ENCODE peak calls at places on chromosome 17, in seven cellular contexts. F is HFF-Myc, K is fibroblast of mammary gland, A is cardiac muscle cell, R is neural progenitor cell, X is ascending aorta, C is AG10803. N is an unnamed sample.

GRCh38 chr17:32350662-32351418 is 883 bp downstream of the ZNF207 start:
- DNase-seq in F (no peak), K (peak), A (peak), R (peak), X (peak), C (peak), N (no peak)

GRCh38 chr17:78130080-78130438 is 512 bp upstream of the TMC8 start:
- DNase-seq in F (no peak), K (no peak), A (no peak), R (no peak), X (no peak), C (no peak), N (no peak)

GRCh38 chr17:17042851-17043667 is 802 bp downstream of the MPRIP start:
- DNase-seq in F (no peak), K (peak), A (peak), R (peak), X (no peak), C (peak), N (peak)

GRCh38 chr17:68431661-68432071 is 25.6 kb downstream of the WIPI1 start:
- DNase-seq in F (peak), K (peak), A (peak), R (peak), X (no peak), C (no peak), N (peak)

GRCh38 chr17:975321-975982 is 4.1 kb downstream of the NXN start:
- DNase-seq in F (no peak), K (peak), A (no peak), R (no peak), X (no peak), C (peak), N (no peak)

GRCh38 chr17:69228576-69228975 is at the start of gene ABCA10:
- DNase-seq in F (no peak), K (peak), A (no peak), R (no peak), X (no peak), C (peak), N (no peak)

GRCh38 chr17:19534562-19535149 is 1.0 kb downstream of the SLC47A1 start:
- DNase-seq in F (no peak), K (no peak), A (peak), R (no peak), X (no peak), C (no peak), N (no peak)

GRCh38 chr17:20008242-20009051 is 712 bp upstream of the SPECC1 start:
- DNase-seq in F (no peak), K (peak), A (no peak), R (peak), X (peak), C (no peak), N (peak)

GRCh38 chr17:6497496-6498221 is 53.4 kb downstream of the PIMREG start:
- DNase-seq in F (no peak), K (no peak), A (no peak), R (no peak), X (peak), C (no peak), N (no peak)

GRCh38 chr17:57004944-57005579 is 27.1 kb downstream of the SCPEP1 start:
- DNase-seq in F (no peak), K (no peak), A (no peak), R (peak), X (no peak), C (no peak), N (no peak)

GRCh38 chr17:77734371-77735050 is 224.0 kb upstream of the TNRC6C start:
- DNase-seq in F (peak), K (peak), A (peak), R (peak), X (peak), C (peak), N (peak)

GRCh38 chr17:27224526-27225315 is 69.2 kb upstream of the WSB1 start:
- DNase-seq in F (no peak), K (peak), A (no peak), R (no peak), X (no peak), C (no peak), N (no peak)

GRCh38 chr17:47785538-47786123 is 36.0 kb downstream of the OSBPL7 start:
- DNase-seq in F (no peak), K (peak), A (peak), R (peak), X (no peak), C (no peak), N (no peak)

GRCh38 chr17:3956558-3956957 is 7.7 kb downstream of the ATP2A3 start:
- DNase-seq in F (no peak), K (no peak), A (no peak), R (no peak), X (no peak), C (no peak), N (no peak)

GRCh38 chr17:3529817-3530741 is 27.5 kb downstream of the TRPV3 start:
- DNase-seq in F (no peak), K (no peak), A (peak), R (peak), X (no peak), C (peak), N (no peak)

GRCh38 chr17:44565866-44566443 is 8.7 kb downstream of the FZD2 start:
- DNase-seq in F (no peak), K (no peak), A (no peak), R (no peak), X (no peak), C (no peak), N (no peak)
- TF ChIP-seq CTCF in F (peak), K (peak), A (peak), R (peak), X (no peak), C (peak), N (peak)

GRCh38 chr17:61317779-61318178 is 81.9 kb upstream of the TBX2 start:
- DNase-seq in F (no peak), K (no peak), A (no peak), R (no peak), X (no peak), C (no peak), N (no peak)
- TF ChIP-seq CTCF in F (no peak), K (no peak), A (no peak), R (no peak), X (no peak), C (no peak), N (no peak)

GRCh38 chr17:38970128-38970527 is 2.9 kb upstream of the FBXO47 start:
- DNase-seq in F (no peak), K (no peak), A (no peak), R (no peak), X (no peak), C (no peak), N (no peak)

GRCh38 chr17:38970804-38971203 is 3.6 kb upstream of the FBXO47 start:
- DNase-seq in F (no peak), K (no peak), A (no peak), R (no peak), X (no peak), C (no peak), N (no peak)

GRCh38 chr17:38969281-38969680 is 2.1 kb upstream of the FBXO47 start:
- DNase-seq in F (no peak), K (no peak), A (no peak), R (no peak), X (no peak), C (no peak), N (no peak)

GRCh38 chr17:38967290-38967738 is at the start of gene FBXO47:
- DNase-seq in F (no peak), K (peak), A (peak), R (peak), X (peak), C (peak), N (peak)
- TF ChIP-seq CTCF in F (no peak), K (peak), A (peak), R (no peak), X (no peak), C (peak), N (no peak)

DNA sequence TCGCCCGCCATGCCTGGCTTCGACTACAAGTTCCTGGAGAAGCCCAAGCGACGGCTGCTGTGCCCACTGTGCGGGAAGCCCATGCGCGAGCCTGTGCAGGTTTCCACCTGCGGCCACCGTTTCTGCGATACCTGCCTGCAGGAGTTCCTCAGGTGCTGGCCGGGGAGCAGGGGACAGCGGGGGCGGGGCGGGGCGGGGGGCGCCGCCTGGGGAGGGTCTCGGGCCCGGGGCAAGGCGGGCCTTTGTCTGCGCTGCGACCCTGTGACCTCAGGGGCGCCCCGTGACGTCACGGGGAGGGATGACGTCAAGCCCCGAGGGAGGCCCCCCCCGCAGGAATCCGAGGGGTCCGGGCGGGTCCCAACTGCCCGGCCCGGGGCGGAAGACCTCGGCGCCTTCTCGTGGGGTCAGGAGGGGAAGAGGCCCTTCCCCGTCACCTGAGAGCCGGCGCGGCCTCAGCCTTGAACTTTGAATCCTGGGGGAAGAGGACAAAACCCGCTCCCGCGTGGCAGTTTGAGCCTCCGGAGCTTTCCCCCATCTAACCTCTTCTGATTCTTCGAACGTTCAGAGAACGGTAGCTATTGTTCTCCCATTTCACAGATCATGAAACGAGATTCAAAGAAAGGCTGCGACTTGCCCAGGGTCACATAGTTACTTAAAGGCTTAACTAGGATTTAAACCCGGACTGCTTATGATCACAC is 442 bp downstream of the TRAF4 start:
- DNase-seq in F (no peak), K (peak), A (peak), R (peak), X (no peak), C (peak), N (peak)
- TF ChIP-seq CTCF in F (no peak), K (no peak), A (no peak), R (no peak), X (no peak), C (no peak), N (no peak)

GRCh38 chr17:2068101-2068518 is 13.2 kb downstream of the HIC1 start:
- DNase-seq in F (no peak), K (peak), A (peak), R (no peak), X (no peak), C (peak), N (no peak)
- TF ChIP-seq CTCF in F (peak), K (peak), A (peak), R (no peak), X (no peak), C (peak), N (no peak)